ENCODE peak calls at places on chromosome 15, in four cellular contexts. M is tibial artery; O is neural crest cell; H is CD4-positive, alpha-beta T cell. B is an unnamed sample.

GRCh38 chr15:31326729-31327673 is at the start of gene KLF13:
- DNase-seq in M (peak; percentile 86), O (no peak), H (peak; percentile 75), B (peak; percentile 22)

GRCh38 chr15:37094542-37095196 is 5.7 kb downstream of the MEIS2 start:
- DNase-seq in M (no peak), O (no peak), H (no peak), B (no peak)

GRCh38 chr15:79673416-79674123 is 223.2 kb downstream of the MTHFS start:
- DNase-seq in M (no peak), O (no peak), H (no peak), B (peak; percentile 74)

GRCh38 chr15:28969511-28970085 is 83.8 kb downstream of the APBA2 start:
- DNase-seq in M (no peak), O (no peak), H (no peak), B (no peak)

GRCh38 chr15:76426941-76427340 is 90.4 kb downstream of the ISL2 start:
- DNase-seq in M (no peak), O (no peak), H (no peak), B (no peak)

GRCh38 chr15:34754674-34755418 is at the start of gene GJD2:
- DNase-seq in M (no peak), O (no peak), H (no peak), B (no peak)

GRCh38 chr15:25768271-25768670 is 94.9 kb downstream of the ATP10A start:
- DNase-seq in M (no peak), O (no peak), H (no peak), B (no peak)

GRCh38 chr15:44713006-44713966 is 2.0 kb downstream of the B2M start:
- DNase-seq in M (no peak), O (no peak), H (no peak), B (peak; percentile 51)

GRCh38 chr15:59456114-59456513 is 18.1 kb downstream of the FAM81A start:
- DNase-seq in M (no peak), O (no peak), H (no peak), B (no peak)

GRCh38 chr15:76347507-76348055 is 11.0 kb downstream of the ISL2 start:
- DNase-seq in M (no peak), O (no peak), H (no peak), B (peak; percentile 57)

GRCh38 chr15:68644996-68645395 is 66.2 kb downstream of the CORO2B start:
- DNase-seq in M (no peak), O (no peak), H (no peak), B (no peak)

GRCh38 chr15:45855210-45855906 is 220.5 kb downstream of the SQOR start:
- DNase-seq in M (no peak), O (no peak), H (no peak), B (no peak)

GRCh38 chr15:51864408-51865056 is 35.1 kb downstream of the TMOD3 start:
- DNase-seq in M (no peak), O (no peak), H (no peak), B (peak; percentile 40)

GRCh38 chr15:32870240-32871033 is 152.6 kb downstream of the GREM1 start:
- DNase-seq in M (no peak), O (no peak), H (no peak), B (peak; percentile 94)

GRCh38 chr15:49556437-49556836 is 64.2 kb downstream of the FAM227B start:
- DNase-seq in M (no peak), O (no peak), H (no peak), B (no peak)

GRCh38 chr15:49558924-49559323 is 61.7 kb downstream of the FAM227B start:
- DNase-seq in M (no peak), O (no peak), H (no peak), B (no peak)

DNA sequence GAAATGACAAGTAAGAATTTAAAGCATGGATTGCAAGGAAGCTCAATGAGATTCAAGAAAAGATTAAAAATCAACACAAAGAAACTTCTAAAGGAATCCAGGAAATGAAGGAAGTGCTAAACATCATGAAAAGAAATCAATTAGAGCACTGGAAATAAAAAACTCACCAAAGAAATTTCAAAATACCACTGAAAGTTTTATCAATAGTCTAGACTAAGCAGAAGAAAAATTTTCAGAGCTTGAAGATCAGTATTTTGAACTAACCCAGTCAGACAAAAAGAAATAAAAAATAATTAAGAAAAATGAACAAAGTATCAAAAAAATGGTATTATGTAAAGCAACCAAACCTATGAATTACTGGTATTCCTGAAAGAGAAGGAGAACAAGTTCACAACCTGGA is 60.6 kb downstream of the FAM227B start:
- DNase-seq in M (no peak), O (no peak), H (no peak), B (no peak)
- TF ChIP-seq CTCF in M (no peak), O (no peak), H (no peak), B (no peak)

GRCh38 chr15:75030424-75030823 is 7.0 kb downstream of the PPCDC start:
- DNase-seq in M (no peak), O (no peak), H (no peak), B (no peak)
- TF ChIP-seq CTCF in M (no peak), O (no peak), H (no peak), B (peak; percentile 31)

DNA sequence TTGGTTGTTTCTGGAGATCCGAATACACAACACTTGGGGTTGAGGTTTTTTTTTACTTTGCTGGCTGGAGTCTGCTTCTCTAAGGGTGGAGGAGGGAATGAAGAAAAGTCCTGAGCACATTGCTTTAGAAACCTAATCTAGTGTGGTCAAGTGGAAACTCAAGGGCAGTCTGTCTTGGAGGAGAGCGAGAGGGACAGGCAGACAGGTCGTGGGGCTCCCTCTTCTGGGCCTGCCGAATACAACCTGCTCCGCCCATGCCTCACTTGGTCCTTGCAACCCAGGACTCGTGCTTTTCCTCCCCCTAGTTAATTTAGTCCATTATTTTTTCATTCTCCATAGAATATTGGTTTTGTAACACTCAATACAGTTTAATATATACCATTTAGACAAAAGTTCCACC is 176.7 kb upstream of the LYSMD4 start:
- DNase-seq in M (no peak), O (no peak), H (no peak), B (no peak)
- TF ChIP-seq CTCF in M (no peak), O (peak; percentile 33), H (no peak), B (peak; percentile 17)

DNA sequence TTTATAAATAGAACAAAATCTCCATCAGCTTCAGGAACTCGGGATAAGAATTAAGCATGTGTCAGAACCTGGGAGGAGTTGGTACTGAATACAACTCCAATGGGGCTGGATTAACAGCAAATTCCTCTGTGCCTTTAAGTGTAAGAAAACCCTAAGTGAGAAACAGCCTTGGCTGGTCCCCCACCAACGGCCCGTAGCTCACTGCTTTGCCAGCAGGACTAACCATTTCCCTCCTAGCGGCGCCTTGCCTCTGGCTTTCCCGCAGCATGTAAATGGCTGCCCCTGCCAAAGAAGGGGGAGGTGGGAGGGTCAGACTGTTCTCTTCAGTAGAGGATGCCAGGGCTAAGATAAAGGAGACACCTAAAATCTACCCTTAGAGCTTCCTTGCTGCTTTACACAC is 51.1 kb upstream of the SH3GL3 start:
- DNase-seq in M (no peak), O (no peak), H (no peak), B (no peak)
- TF ChIP-seq CTCF in M (no peak), O (no peak), H (no peak), B (no peak)

DNA sequence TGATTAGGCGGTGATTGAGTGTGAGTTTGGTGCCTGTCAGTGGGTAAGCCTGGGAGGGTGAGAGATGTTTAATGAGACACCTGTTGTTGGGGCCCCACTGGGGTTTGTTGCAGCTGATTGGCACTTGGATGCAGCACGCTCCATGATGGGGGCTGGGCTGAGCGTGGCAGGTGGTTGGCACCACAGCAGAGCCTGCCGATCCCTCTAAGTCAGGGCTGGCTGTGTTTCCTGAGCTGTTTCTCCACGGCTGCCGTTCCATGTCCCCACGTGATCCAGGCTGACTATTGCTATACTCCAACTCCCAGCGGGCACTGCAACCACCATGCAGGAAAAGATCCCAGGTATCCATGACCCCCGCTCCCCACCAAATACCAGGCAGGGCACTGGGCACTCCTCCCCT is 93.5 kb upstream of the ARRDC4 start:
- DNase-seq in M (no peak), O (no peak), H (no peak), B (no peak)
- TF ChIP-seq CTCF in M (no peak), O (no peak), H (no peak), B (no peak)

GRCh38 chr15:71737761-71738160 is 72.6 kb upstream of the NR2E3 start:
- DNase-seq in M (no peak), O (no peak), H (no peak), B (no peak)

GRCh38 chr15:71733122-71733521 is 77.2 kb upstream of the NR2E3 start:
- DNase-seq in M (no peak), O (no peak), H (no peak), B (no peak)

GRCh38 chr15:71736286-71736947 is 73.9 kb upstream of the NR2E3 start:
- DNase-seq in M (no peak), O (no peak), H (no peak), B (no peak)

GRCh38 chr15:71732636-71733035 is 77.7 kb upstream of the NR2E3 start:
- DNase-seq in M (no peak), O (no peak), H (no peak), B (no peak)

GRCh38 chr15:71735013-71735757 is 75.2 kb upstream of the NR2E3 start:
- DNase-seq in M (no peak), O (no peak), H (no peak), B (no peak)
- TF ChIP-seq CTCF in M (no peak), O (no peak), H (no peak), B (no peak)

GRCh38 chr15:62914461-62915079 is 128.0 kb upstream of the TPM1 start:
- DNase-seq in M (no peak), O (no peak), H (no peak), B (no peak)

GRCh38 chr15:62912282-62912681 is 130.3 kb upstream of the TPM1 start:
- DNase-seq in M (no peak), O (no peak), H (no peak), B (no peak)

GRCh38 chr15:62907275-62907674 is 135.3 kb upstream of the TPM1 start:
- DNase-seq in M (no peak), O (no peak), H (no peak), B (no peak)

GRCh38 chr15:62909257-62909656 is 133.3 kb upstream of the TPM1 start:
- DNase-seq in M (no peak), O (no peak), H (no peak), B (peak; percentile 11)

DNA sequence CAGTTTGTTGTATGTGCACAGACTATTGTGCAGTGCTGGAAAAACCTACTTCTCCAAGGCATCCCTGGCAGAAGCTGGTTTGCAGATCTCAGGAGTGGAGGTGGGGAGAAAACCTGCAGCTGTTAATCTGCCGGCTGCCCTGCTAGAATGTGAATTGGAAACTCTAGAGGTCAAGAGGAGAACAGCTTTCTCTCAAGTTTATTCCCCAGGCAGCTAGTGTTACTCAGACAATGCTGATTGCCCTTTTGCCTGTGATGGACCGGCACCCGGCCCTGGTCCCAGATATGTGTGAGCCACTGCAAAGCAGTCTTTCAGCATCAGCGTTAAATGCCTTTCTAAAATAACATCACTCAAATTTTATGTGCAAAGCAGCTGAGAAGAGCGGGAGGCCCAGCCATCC is 129.7 kb upstream of the TPM1 start:
- DNase-seq in M (no peak), O (no peak), H (no peak), B (no peak)
- TF ChIP-seq CTCF in M (no peak), O (peak; percentile 24), H (no peak), B (no peak)

B was measured in HFFc6.